ENCODE peak calls at places on chromosomes 13 and 19, in seven cellular contexts. One of them, this sample, is unnamed. For H3K9me3, the result is how much of the 10 kb centered on the place peaks cover.

GRCh38 chr13:56019606-56020005 is 1121.1 kb upstream of the PRR20A start:
- DNase-seq in breast epithelium: no peak
- DNase-seq in testis: no peak
- DNase-seq in Peyer's patch: no peak
- DNase-seq in suprapubic skin: no peak
- DNase-seq in IMR-90: no peak
- DNase-seq in esophagus squamous epithelium: no peak
- DNase-seq in this sample: no peak

GRCh38 chr13:97189943-97190342 is 32.2 kb upstream of the MBNL2 start:
- DNase-seq in breast epithelium: no peak
- DNase-seq in testis: no peak
- DNase-seq in suprapubic skin: no peak
- DNase-seq in esophagus squamous epithelium: no peak
- DNase-seq in IMR-90: no peak
- DNase-seq in Peyer's patch: no peak
- DNase-seq in this sample: no peak

GRCh38 chr19:50376166-50377050 is at the start of gene NR1H2:
- DNase-seq in Peyer's patch: peak
- DNase-seq in suprapubic skin: peak
- DNase-seq in IMR-90: peak
- DNase-seq in testis: peak
- DNase-seq in esophagus squamous epithelium: peak
- DNase-seq in breast epithelium: peak
- DNase-seq in this sample: peak

GRCh38 chr19:13461536-13461935 is 44.7 kb downstream of the CACNA1A start:
- DNase-seq in testis: no peak
- DNase-seq in suprapubic skin: no peak
- DNase-seq in esophagus squamous epithelium: no peak
- DNase-seq in IMR-90: no peak
- DNase-seq in breast epithelium: no peak
- DNase-seq in Peyer's patch: no peak
- DNase-seq in this sample: no peak

GRCh38 chr19:13834308-13834790 is 39.1 kb downstream of the ZSWIM4 start:
- DNase-seq in esophagus squamous epithelium: no peak
- DNase-seq in IMR-90: peak
- DNase-seq in testis: no peak
- DNase-seq in breast epithelium: no peak
- DNase-seq in suprapubic skin: no peak
- DNase-seq in Peyer's patch: no peak
- DNase-seq in this sample: peak

GRCh38 chr13:86567119-86567518 is 767.9 kb upstream of the SLITRK6 start:
- DNase-seq in suprapubic skin: no peak
- DNase-seq in breast epithelium: no peak
- DNase-seq in Peyer's patch: no peak
- DNase-seq in IMR-90: no peak
- DNase-seq in testis: no peak
- DNase-seq in esophagus squamous epithelium: no peak
- DNase-seq in this sample: no peak

GRCh38 chr19:418761-419632 is 10.1 kb upstream of the C2CD4C start:
- DNase-seq in suprapubic skin: no peak
- DNase-seq in breast epithelium: no peak
- DNase-seq in testis: no peak
- DNase-seq in IMR-90: no peak
- DNase-seq in Peyer's patch: no peak
- DNase-seq in esophagus squamous epithelium: no peak
- DNase-seq in this sample: peak

GRCh38 chr13:90154311-90154960 is 1193.1 kb upstream of the MIR17HG start:
- DNase-seq in testis: no peak
- DNase-seq in IMR-90: no peak
- DNase-seq in suprapubic skin: no peak
- DNase-seq in breast epithelium: no peak
- DNase-seq in esophagus squamous epithelium: no peak
- DNase-seq in Peyer's patch: no peak
- DNase-seq in this sample: no peak

GRCh38 chr13:75489502-75490263 is 7.7 kb upstream of the TBC1D4 start:
- DNase-seq in esophagus squamous epithelium: no peak
- DNase-seq in suprapubic skin: no peak
- DNase-seq in breast epithelium: no peak
- DNase-seq in IMR-90: peak
- DNase-seq in testis: peak
- DNase-seq in Peyer's patch: no peak
- DNase-seq in this sample: no peak

GRCh38 chr13:37485766-37486165 is 112.8 kb downstream of the POSTN start:
- DNase-seq in IMR-90: peak
- DNase-seq in breast epithelium: no peak
- DNase-seq in suprapubic skin: no peak
- DNase-seq in testis: no peak
- DNase-seq in Peyer's patch: no peak
- DNase-seq in esophagus squamous epithelium: no peak
- DNase-seq in this sample: no peak

GRCh38 chr13:106114981-106115554 is 420.4 kb downstream of the EFNB2 start:
- DNase-seq in esophagus squamous epithelium: no peak
- DNase-seq in suprapubic skin: no peak
- DNase-seq in testis: no peak
- DNase-seq in IMR-90: peak
- DNase-seq in Peyer's patch: no peak
- DNase-seq in breast epithelium: no peak
- DNase-seq in this sample: no peak

GRCh38 chr19:56866563-56866962 is 26.0 kb upstream of the PEG3 start:
- DNase-seq in Peyer's patch: no peak
- DNase-seq in breast epithelium: no peak
- DNase-seq in esophagus squamous epithelium: no peak
- DNase-seq in testis: no peak
- DNase-seq in IMR-90: no peak
- DNase-seq in suprapubic skin: no peak
- DNase-seq in this sample: peak

GRCh38 chr13:47237571-47237970 is 340.7 kb upstream of the HTR2A start:
- DNase-seq in suprapubic skin: no peak
- DNase-seq in IMR-90: no peak
- DNase-seq in testis: no peak
- DNase-seq in Peyer's patch: no peak
- DNase-seq in esophagus squamous epithelium: no peak
- DNase-seq in breast epithelium: no peak
- DNase-seq in this sample: no peak

GRCh38 chr13:40993987-40994386 is 25.1 kb downstream of the ELF1 start:
- DNase-seq in Peyer's patch: no peak
- DNase-seq in IMR-90: no peak
- DNase-seq in breast epithelium: no peak
- DNase-seq in testis: no peak
- DNase-seq in suprapubic skin: no peak
- DNase-seq in esophagus squamous epithelium: no peak
- DNase-seq in this sample: no peak

GRCh38 chr19:45883881-45884681 is 1.9 kb downstream of the IRF2BP1 start:
- DNase-seq in suprapubic skin: no peak
- DNase-seq in breast epithelium: no peak
- DNase-seq in testis: no peak
- DNase-seq in IMR-90: no peak
- DNase-seq in Peyer's patch: no peak
- DNase-seq in esophagus squamous epithelium: no peak
- DNase-seq in this sample: no peak
- H3K4me3 ChIP-seq in suprapubic skin: peak
- H3K4me3 ChIP-seq in breast epithelium: peak
- H3K4me3 ChIP-seq in testis: peak
- H3K4me3 ChIP-seq in IMR-90: no peak
- H3K4me3 ChIP-seq in Peyer's patch: no peak
- H3K4me3 ChIP-seq in esophagus squamous epithelium: peak
- H3K4me3 ChIP-seq in this sample: no peak

DNA sequence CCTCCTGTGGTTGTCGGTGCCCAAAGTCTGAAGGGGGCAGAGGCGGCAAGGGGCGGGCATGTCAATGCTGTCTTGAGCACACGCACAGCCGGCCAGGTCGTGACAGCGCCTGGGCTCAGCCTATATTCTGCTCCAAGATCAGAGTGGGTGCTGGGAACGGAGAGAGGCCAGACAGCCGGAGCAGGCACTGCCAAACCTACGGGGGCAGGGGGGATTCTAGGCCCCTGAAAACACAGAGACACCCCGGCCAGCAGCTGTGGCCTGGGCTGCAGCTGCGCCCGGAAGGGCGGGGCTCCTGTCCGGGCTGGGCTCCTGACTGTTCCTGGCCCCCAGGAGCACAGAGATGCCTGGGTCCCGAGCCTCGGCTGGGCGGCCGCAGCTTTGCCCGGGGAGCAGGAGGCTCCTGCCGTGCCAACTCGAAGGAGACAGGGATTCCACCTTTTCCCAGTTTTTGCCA is 2662.9 kb upstream of the PCDH20 start:
- DNase-seq in IMR-90: no peak
- DNase-seq in suprapubic skin: no peak
- DNase-seq in testis: no peak
- DNase-seq in esophagus squamous epithelium: no peak
- DNase-seq in Peyer's patch: no peak
- DNase-seq in breast epithelium: no peak
- DNase-seq in this sample: no peak
- H3K9me3 ChIP-seq in IMR-90: under half
- H3K9me3 ChIP-seq in suprapubic skin: under half
- H3K9me3 ChIP-seq in testis: under half
- H3K9me3 ChIP-seq in esophagus squamous epithelium: under half
- H3K9me3 ChIP-seq in Peyer's patch: under half
- H3K9me3 ChIP-seq in breast epithelium: under half
- H3K9me3 ChIP-seq in this sample: under half

DNA sequence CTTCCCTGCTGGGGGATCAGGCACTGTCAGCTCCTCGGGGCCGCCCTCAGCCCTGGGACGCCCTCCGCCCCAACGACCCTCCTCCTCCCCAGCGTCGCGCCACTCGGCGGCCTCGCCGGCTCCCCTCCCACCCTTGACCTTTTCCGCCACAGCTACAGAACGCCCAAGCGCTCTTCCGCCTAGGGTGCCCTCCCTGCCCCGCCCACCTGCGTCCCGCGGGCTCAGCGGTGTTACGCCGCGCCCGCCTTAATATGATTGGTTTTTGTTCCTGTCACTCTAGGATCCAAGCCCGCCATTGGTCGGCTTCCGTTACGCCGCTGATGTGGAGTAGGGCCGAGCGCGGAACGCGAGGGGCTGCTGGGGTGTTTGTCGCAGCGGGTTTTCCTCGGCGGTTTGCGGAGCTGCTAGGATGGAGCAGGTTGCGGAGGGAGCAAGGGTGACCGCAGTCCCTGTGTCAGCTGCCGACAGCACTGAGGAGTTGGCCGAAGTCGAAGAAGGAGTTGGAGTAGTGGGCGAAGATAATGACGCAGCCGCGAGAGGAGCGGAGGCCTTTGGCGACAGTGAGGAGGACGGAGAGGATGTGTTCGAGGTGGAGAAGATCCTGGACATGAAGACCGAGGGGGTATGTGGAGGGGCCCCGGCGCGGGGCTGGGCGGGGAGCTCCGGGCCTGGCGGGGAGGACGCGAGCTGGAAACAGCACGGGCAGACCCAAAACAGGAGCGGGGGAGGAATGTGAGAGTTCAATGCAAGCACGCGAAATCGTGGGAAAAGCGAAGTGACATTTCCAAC is at the start of gene MPHOSPH8:
- DNase-seq in breast epithelium: peak
- DNase-seq in suprapubic skin: peak
- DNase-seq in testis: peak
- DNase-seq in Peyer's patch: peak
- DNase-seq in IMR-90: peak
- DNase-seq in esophagus squamous epithelium: peak
- DNase-seq in this sample: peak
- TF ChIP-seq POLR2A in breast epithelium: peak
- TF ChIP-seq POLR2A in suprapubic skin: no peak
- TF ChIP-seq POLR2A in testis: peak
- TF ChIP-seq POLR2A in Peyer's patch: peak
- TF ChIP-seq POLR2A in IMR-90: no peak
- TF ChIP-seq POLR2A in esophagus squamous epithelium: no peak
- TF ChIP-seq POLR2A in this sample: peak

DNA sequence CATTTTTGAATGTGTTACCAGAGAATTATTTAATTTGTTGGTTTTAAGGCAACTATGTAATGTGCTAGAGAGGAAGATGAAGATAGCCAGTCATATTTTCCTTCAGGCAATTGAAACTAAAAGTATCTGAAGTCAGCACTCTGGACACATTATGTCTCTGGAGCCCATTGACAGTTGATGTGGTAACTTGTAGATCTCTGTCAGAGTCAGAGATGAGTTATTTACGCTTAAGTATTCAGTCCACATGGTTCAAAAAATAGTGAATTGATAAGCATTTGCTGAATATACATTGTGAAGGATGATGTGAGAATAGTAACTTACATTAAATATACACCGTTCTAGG is 2.1 kb downstream of the ZMYM2 start:
- DNase-seq in esophagus squamous epithelium: no peak
- DNase-seq in suprapubic skin: no peak
- DNase-seq in breast epithelium: no peak
- DNase-seq in Peyer's patch: no peak
- DNase-seq in testis: no peak
- DNase-seq in IMR-90: no peak
- DNase-seq in this sample: no peak
- H3K4me3 ChIP-seq in esophagus squamous epithelium: peak
- H3K4me3 ChIP-seq in suprapubic skin: peak
- H3K4me3 ChIP-seq in breast epithelium: peak
- H3K4me3 ChIP-seq in Peyer's patch: no peak
- H3K4me3 ChIP-seq in testis: no peak
- H3K4me3 ChIP-seq in IMR-90: no peak
- H3K4me3 ChIP-seq in this sample: peak

GRCh38 chr19:36627057-36627456 is 21.9 kb downstream of the ZNF382 start:
- DNase-seq in breast epithelium: no peak
- DNase-seq in esophagus squamous epithelium: no peak
- DNase-seq in IMR-90: no peak
- DNase-seq in testis: no peak
- DNase-seq in suprapubic skin: no peak
- DNase-seq in Peyer's patch: no peak
- DNase-seq in this sample: no peak
- H3K9me3 ChIP-seq in breast epithelium: half or more
- H3K9me3 ChIP-seq in esophagus squamous epithelium: under half
- H3K9me3 ChIP-seq in IMR-90: half or more
- H3K9me3 ChIP-seq in testis: under half
- H3K9me3 ChIP-seq in suprapubic skin: half or more
- H3K9me3 ChIP-seq in Peyer's patch: under half
- H3K9me3 ChIP-seq in this sample: under half

DNA sequence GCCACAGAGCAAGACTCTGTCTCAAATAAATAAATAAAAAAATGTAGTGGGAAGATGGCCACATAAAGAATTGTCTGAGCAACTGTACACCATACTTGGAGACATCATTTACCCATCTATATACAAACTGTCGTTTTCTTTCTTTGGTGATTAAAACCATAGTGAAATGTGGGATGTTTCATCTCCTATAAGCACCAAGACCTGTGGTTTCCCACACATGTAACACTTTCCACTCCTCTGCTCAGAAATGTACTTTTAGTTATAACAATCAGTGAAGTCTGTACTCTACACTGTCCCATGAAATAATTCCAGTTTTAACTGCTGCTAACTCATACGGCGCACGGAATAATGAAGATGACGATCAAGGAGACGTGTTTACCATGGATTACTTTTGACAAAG is 18.3 kb downstream of the PDCD5 start:
- DNase-seq in esophagus squamous epithelium: no peak
- DNase-seq in IMR-90: no peak
- DNase-seq in breast epithelium: no peak
- DNase-seq in testis: no peak
- DNase-seq in Peyer's patch: no peak
- DNase-seq in suprapubic skin: no peak
- DNase-seq in this sample: no peak
- TF ChIP-seq POLR2A in esophagus squamous epithelium: no peak
- TF ChIP-seq POLR2A in IMR-90: no peak
- TF ChIP-seq POLR2A in breast epithelium: no peak
- TF ChIP-seq POLR2A in testis: no peak
- TF ChIP-seq POLR2A in Peyer's patch: no peak
- TF ChIP-seq POLR2A in suprapubic skin: no peak
- TF ChIP-seq POLR2A in this sample: no peak